ENCODE peak calls at places on chromosomes 11 and 22, in eight cellular contexts. One of them, this sample, is unnamed.

GRCh38 chr22:32996702-32997101 is 61.5 kb downstream of the SYN3 start:
- DNase-seq in cardiac muscle cell: no peak
- DNase-seq in fibroblast of lung: peak; percentile 19
- DNase-seq in activated T-helper 1 cell treated with Interleukin-2 at 50 U/mL for 16 hours: no peak
- DNase-seq in NCI-H460: no peak
- DNase-seq in HT-29: no peak
- DNase-seq in activated T-cell treated with anti-CD3 and anti-CD28 coated beads for 1 hour: no peak
- DNase-seq in stimulated activated CD4-positive, alpha-beta T cell treated with anti-CD3 and anti-CD28 coated beads, Interleukin-1b, Interleukin-23, amount 100 ng/mL, for 48 hours: no peak
- DNase-seq in this sample: no peak

GRCh38 chr22:44362249-44363040 is 49.7 kb upstream of the SHISAL1 start:
- DNase-seq in activated T-helper 1 cell treated with Interleukin-2 at 50 U/mL for 16 hours: no peak
- DNase-seq in cardiac muscle cell: no peak
- DNase-seq in stimulated activated CD4-positive, alpha-beta T cell treated with anti-CD3 and anti-CD28 coated beads, Interleukin-1b, Interleukin-23, amount 100 ng/mL, for 48 hours: no peak
- DNase-seq in HT-29: no peak
- DNase-seq in fibroblast of lung: no peak
- DNase-seq in activated T-cell treated with anti-CD3 and anti-CD28 coated beads for 1 hour: no peak
- DNase-seq in NCI-H460: no peak
- DNase-seq in this sample: no peak

GRCh38 chr22:43000441-43001175 is 14.3 kb downstream of the PACSIN2 start:
- DNase-seq in fibroblast of lung: peak; percentile 80
- DNase-seq in HT-29: no peak
- DNase-seq in NCI-H460: no peak
- DNase-seq in activated T-helper 1 cell treated with Interleukin-2 at 50 U/mL for 16 hours: no peak
- DNase-seq in cardiac muscle cell: no peak
- DNase-seq in stimulated activated CD4-positive, alpha-beta T cell treated with anti-CD3 and anti-CD28 coated beads, Interleukin-1b, Interleukin-23, amount 100 ng/mL, for 48 hours: peak; percentile 66
- DNase-seq in activated T-cell treated with anti-CD3 and anti-CD28 coated beads for 1 hour: no peak
- DNase-seq in this sample: no peak

GRCh38 chr11:17978553-17979287 is 34.1 kb downstream of the SERGEF start:
- DNase-seq in fibroblast of lung: peak; percentile 36
- DNase-seq in activated T-cell treated with anti-CD3 and anti-CD28 coated beads for 1 hour: no peak
- DNase-seq in cardiac muscle cell: peak; percentile 68
- DNase-seq in NCI-H460: peak; percentile 28
- DNase-seq in activated T-helper 1 cell treated with Interleukin-2 at 50 U/mL for 16 hours: no peak
- DNase-seq in stimulated activated CD4-positive, alpha-beta T cell treated with anti-CD3 and anti-CD28 coated beads, Interleukin-1b, Interleukin-23, amount 100 ng/mL, for 48 hours: peak; percentile 12
- DNase-seq in HT-29: peak; percentile 76
- DNase-seq in this sample: peak; percentile 69

GRCh38 chr22:50626314-50626855 is 1.6 kb downstream of the ARSA start:
- DNase-seq in activated T-cell treated with anti-CD3 and anti-CD28 coated beads for 1 hour: no peak
- DNase-seq in stimulated activated CD4-positive, alpha-beta T cell treated with anti-CD3 and anti-CD28 coated beads, Interleukin-1b, Interleukin-23, amount 100 ng/mL, for 48 hours: no peak
- DNase-seq in fibroblast of lung: no peak
- DNase-seq in activated T-helper 1 cell treated with Interleukin-2 at 50 U/mL for 16 hours: no peak
- DNase-seq in NCI-H460: no peak
- DNase-seq in cardiac muscle cell: no peak
- DNase-seq in HT-29: no peak
- DNase-seq in this sample: no peak

GRCh38 chr11:124536520-124536919 is 6.9 kb downstream of the OR8B12 start:
- DNase-seq in activated T-cell treated with anti-CD3 and anti-CD28 coated beads for 1 hour: no peak
- DNase-seq in activated T-helper 1 cell treated with Interleukin-2 at 50 U/mL for 16 hours: no peak
- DNase-seq in cardiac muscle cell: peak; percentile 37
- DNase-seq in NCI-H460: peak; percentile 56
- DNase-seq in stimulated activated CD4-positive, alpha-beta T cell treated with anti-CD3 and anti-CD28 coated beads, Interleukin-1b, Interleukin-23, amount 100 ng/mL, for 48 hours: no peak
- DNase-seq in HT-29: peak; percentile 59
- DNase-seq in fibroblast of lung: peak; percentile 51
- DNase-seq in this sample: no peak

GRCh38 chr22:33650244-33650643 is 270.0 kb downstream of the LARGE1 start:
- DNase-seq in cardiac muscle cell: no peak
- DNase-seq in HT-29: no peak
- DNase-seq in stimulated activated CD4-positive, alpha-beta T cell treated with anti-CD3 and anti-CD28 coated beads, Interleukin-1b, Interleukin-23, amount 100 ng/mL, for 48 hours: no peak
- DNase-seq in fibroblast of lung: no peak
- DNase-seq in NCI-H460: no peak
- DNase-seq in activated T-helper 1 cell treated with Interleukin-2 at 50 U/mL for 16 hours: no peak
- DNase-seq in activated T-cell treated with anti-CD3 and anti-CD28 coated beads for 1 hour: no peak
- DNase-seq in this sample: no peak

GRCh38 chr11:102256251-102256650 is 61.0 kb upstream of the BIRC3 start:
- DNase-seq in fibroblast of lung: peak; percentile 90
- DNase-seq in activated T-cell treated with anti-CD3 and anti-CD28 coated beads for 1 hour: no peak
- DNase-seq in HT-29: no peak
- DNase-seq in NCI-H460: no peak
- DNase-seq in activated T-helper 1 cell treated with Interleukin-2 at 50 U/mL for 16 hours: no peak
- DNase-seq in stimulated activated CD4-positive, alpha-beta T cell treated with anti-CD3 and anti-CD28 coated beads, Interleukin-1b, Interleukin-23, amount 100 ng/mL, for 48 hours: no peak
- DNase-seq in cardiac muscle cell: no peak
- DNase-seq in this sample: no peak

GRCh38 chr22:41844513-41844912 is 11.6 kb downstream of the SREBF2 start:
- DNase-seq in cardiac muscle cell: no peak
- DNase-seq in activated T-helper 1 cell treated with Interleukin-2 at 50 U/mL for 16 hours: no peak
- DNase-seq in fibroblast of lung: no peak
- DNase-seq in activated T-cell treated with anti-CD3 and anti-CD28 coated beads for 1 hour: no peak
- DNase-seq in NCI-H460: no peak
- DNase-seq in HT-29: peak; percentile 62
- DNase-seq in stimulated activated CD4-positive, alpha-beta T cell treated with anti-CD3 and anti-CD28 coated beads, Interleukin-1b, Interleukin-23, amount 100 ng/mL, for 48 hours: no peak
- DNase-seq in this sample: no peak

GRCh38 chr22:35622132-35622913 is 5.2 kb upstream of the MB start:
- DNase-seq in activated T-cell treated with anti-CD3 and anti-CD28 coated beads for 1 hour: no peak
- DNase-seq in fibroblast of lung: no peak
- DNase-seq in activated T-helper 1 cell treated with Interleukin-2 at 50 U/mL for 16 hours: no peak
- DNase-seq in NCI-H460: no peak
- DNase-seq in cardiac muscle cell: peak; percentile 89
- DNase-seq in HT-29: peak; percentile 48
- DNase-seq in stimulated activated CD4-positive, alpha-beta T cell treated with anti-CD3 and anti-CD28 coated beads, Interleukin-1b, Interleukin-23, amount 100 ng/mL, for 48 hours: no peak
- DNase-seq in this sample: no peak

GRCh38 chr11:34749666-34750659 is 129.1 kb downstream of the EHF start:
- DNase-seq in stimulated activated CD4-positive, alpha-beta T cell treated with anti-CD3 and anti-CD28 coated beads, Interleukin-1b, Interleukin-23, amount 100 ng/mL, for 48 hours: no peak
- DNase-seq in HT-29: peak; percentile 74
- DNase-seq in cardiac muscle cell: no peak
- DNase-seq in NCI-H460: peak; percentile 76
- DNase-seq in fibroblast of lung: peak; percentile 82
- DNase-seq in activated T-cell treated with anti-CD3 and anti-CD28 coated beads for 1 hour: no peak
- DNase-seq in activated T-helper 1 cell treated with Interleukin-2 at 50 U/mL for 16 hours: no peak
- DNase-seq in this sample: no peak

GRCh38 chr11:37688461-37688860 is 1090.4 kb upstream of the RAG2 start:
- DNase-seq in stimulated activated CD4-positive, alpha-beta T cell treated with anti-CD3 and anti-CD28 coated beads, Interleukin-1b, Interleukin-23, amount 100 ng/mL, for 48 hours: no peak
- DNase-seq in fibroblast of lung: no peak
- DNase-seq in activated T-cell treated with anti-CD3 and anti-CD28 coated beads for 1 hour: no peak
- DNase-seq in cardiac muscle cell: no peak
- DNase-seq in activated T-helper 1 cell treated with Interleukin-2 at 50 U/mL for 16 hours: no peak
- DNase-seq in NCI-H460: no peak
- DNase-seq in HT-29: no peak
- DNase-seq in this sample: no peak

GRCh38 chr11:72141066-72141465 is 5.5 kb downstream of the FOLR3 start:
- DNase-seq in HT-29: no peak
- DNase-seq in NCI-H460: no peak
- DNase-seq in activated T-helper 1 cell treated with Interleukin-2 at 50 U/mL for 16 hours: no peak
- DNase-seq in activated T-cell treated with anti-CD3 and anti-CD28 coated beads for 1 hour: no peak
- DNase-seq in fibroblast of lung: peak; percentile 97
- DNase-seq in cardiac muscle cell: no peak
- DNase-seq in stimulated activated CD4-positive, alpha-beta T cell treated with anti-CD3 and anti-CD28 coated beads, Interleukin-1b, Interleukin-23, amount 100 ng/mL, for 48 hours: peak; percentile 27
- DNase-seq in this sample: no peak

GRCh38 chr11:117230286-117230961 is 1.4 kb downstream of the PCSK7 start:
- DNase-seq in NCI-H460: no peak
- DNase-seq in fibroblast of lung: peak; percentile 48
- DNase-seq in stimulated activated CD4-positive, alpha-beta T cell treated with anti-CD3 and anti-CD28 coated beads, Interleukin-1b, Interleukin-23, amount 100 ng/mL, for 48 hours: peak; percentile 73
- DNase-seq in cardiac muscle cell: no peak
- DNase-seq in activated T-cell treated with anti-CD3 and anti-CD28 coated beads for 1 hour: no peak
- DNase-seq in activated T-helper 1 cell treated with Interleukin-2 at 50 U/mL for 16 hours: no peak
- DNase-seq in HT-29: no peak
- DNase-seq in this sample: no peak

GRCh38 chr11:106152013-106152412 is 74.6 kb downstream of the AASDHPPT start:
- DNase-seq in HT-29: peak; percentile 61
- DNase-seq in cardiac muscle cell: no peak
- DNase-seq in activated T-helper 1 cell treated with Interleukin-2 at 50 U/mL for 16 hours: no peak
- DNase-seq in fibroblast of lung: peak; percentile 86
- DNase-seq in activated T-cell treated with anti-CD3 and anti-CD28 coated beads for 1 hour: no peak
- DNase-seq in NCI-H460: no peak
- DNase-seq in stimulated activated CD4-positive, alpha-beta T cell treated with anti-CD3 and anti-CD28 coated beads, Interleukin-1b, Interleukin-23, amount 100 ng/mL, for 48 hours: no peak
- DNase-seq in this sample: no peak

GRCh38 chr11:74672332-74672955 is 58.8 kb downstream of the CHRDL2 start:
- DNase-seq in fibroblast of lung: peak; percentile 45
- DNase-seq in NCI-H460: no peak
- DNase-seq in stimulated activated CD4-positive, alpha-beta T cell treated with anti-CD3 and anti-CD28 coated beads, Interleukin-1b, Interleukin-23, amount 100 ng/mL, for 48 hours: no peak
- DNase-seq in activated T-helper 1 cell treated with Interleukin-2 at 50 U/mL for 16 hours: no peak
- DNase-seq in HT-29: peak; percentile 8
- DNase-seq in cardiac muscle cell: no peak
- DNase-seq in activated T-cell treated with anti-CD3 and anti-CD28 coated beads for 1 hour: no peak
- DNase-seq in this sample: no peak

GRCh38 chr11:104531894-104532293 is 366.4 kb downstream of the CASP12 start:
- DNase-seq in stimulated activated CD4-positive, alpha-beta T cell treated with anti-CD3 and anti-CD28 coated beads, Interleukin-1b, Interleukin-23, amount 100 ng/mL, for 48 hours: no peak
- DNase-seq in activated T-cell treated with anti-CD3 and anti-CD28 coated beads for 1 hour: no peak
- DNase-seq in activated T-helper 1 cell treated with Interleukin-2 at 50 U/mL for 16 hours: no peak
- DNase-seq in fibroblast of lung: no peak
- DNase-seq in NCI-H460: no peak
- DNase-seq in HT-29: no peak
- DNase-seq in cardiac muscle cell: no peak
- DNase-seq in this sample: no peak

GRCh38 chr11:114226283-114226859 is 69.8 kb upstream of the NNMT start:
- DNase-seq in NCI-H460: no peak
- DNase-seq in HT-29: no peak
- DNase-seq in stimulated activated CD4-positive, alpha-beta T cell treated with anti-CD3 and anti-CD28 coated beads, Interleukin-1b, Interleukin-23, amount 100 ng/mL, for 48 hours: no peak
- DNase-seq in activated T-helper 1 cell treated with Interleukin-2 at 50 U/mL for 16 hours: no peak
- DNase-seq in activated T-cell treated with anti-CD3 and anti-CD28 coated beads for 1 hour: no peak
- DNase-seq in cardiac muscle cell: no peak
- DNase-seq in fibroblast of lung: no peak
- DNase-seq in this sample: no peak

This sample was measured in endothelial cell.